ENCODE peak calls at places on chromosomes 5 and 9, in seven cellular contexts. O is MCF 10A, V is endothelial cell, J is esophagus squamous epithelium, M is fibroblast of villous mesenchyme, E is astrocyte of the spinal cord, T is body of pancreas. P is an unnamed sample.

GRCh38 chr5:147169399-147169798 is 65.4 kb upstream of the STK32A start:
- DNase-seq in O (peak; percentile 29), V (no peak), J (no peak), M (peak; percentile 7), E (peak; percentile 75), T (peak; percentile 55), P (no peak)

GRCh38 chr9:121217609-121218292 is 16.1 kb upstream of the RAB14 start:
- DNase-seq in O (no peak), V (no peak), J (no peak), M (no peak), E (peak; percentile 39), T (no peak), P (peak; percentile 68)

GRCh38 chr5:80540691-80541090 is 29.4 kb downstream of the ANKRD34B start:
- DNase-seq in O (no peak), V (no peak), J (no peak), M (no peak), E (no peak), T (no peak), P (no peak)

GRCh38 chr5:16615737-16616535 is 861 bp downstream of the RETREG1 start:
- DNase-seq in O (peak; percentile 28), V (no peak), J (no peak), M (no peak), E (no peak), T (no peak), P (no peak)

GRCh38 chr9:138050472-138051330 is 173.1 kb downstream of the CACNA1B start:
- DNase-seq in O (no peak), V (no peak), J (no peak), M (no peak), E (no peak), T (no peak), P (peak; percentile 30)

GRCh38 chr9:87567566-87567965 is 69.9 kb downstream of the DAPK1 start:
- DNase-seq in O (no peak), V (no peak), J (no peak), M (no peak), E (peak; percentile 81), T (no peak), P (no peak)

GRCh38 chr5:107268241-107268640 is 402.5 kb downstream of the EFNA5 start:
- DNase-seq in O (no peak), V (no peak), J (no peak), M (no peak), E (peak; percentile 25), T (no peak), P (no peak)

GRCh38 chr5:173581408-173582197 is 34.8 kb downstream of the BOD1 start:
- DNase-seq in O (peak; percentile 38), V (peak; percentile 79), J (no peak), M (peak; percentile 42), E (peak; percentile 37), T (no peak), P (peak; percentile 68)

GRCh38 chr5:104363567-104363966 is 801.0 kb upstream of the NUDT12 start:
- DNase-seq in O (no peak), V (no peak), J (no peak), M (peak; percentile 19), E (no peak), T (no peak), P (no peak)

GRCh38 chr5:108258001-108258400 is 123.9 kb downstream of the FBXL17 start:
- DNase-seq in O (no peak), V (no peak), J (no peak), M (no peak), E (no peak), T (no peak), P (no peak)

GRCh38 chr5:124605516-124605915 is 140.9 kb downstream of the ZNF608 start:
- DNase-seq in O (no peak), V (no peak), J (no peak), M (no peak), E (peak; percentile 20), T (peak; percentile 29), P (no peak)

GRCh38 chr5:57032151-57032551 is 80.2 kb upstream of the MIER3 start:
- DNase-seq in O (peak; percentile 61), V (no peak), J (no peak), M (no peak), E (no peak), T (no peak), P (no peak)

GRCh38 chr5:109688999-109689739 is 558 bp upstream of the MAN2A1 start:
- DNase-seq in O (peak; percentile 91), V (peak; percentile 86), J (peak; percentile 15), M (peak; percentile 88), E (peak; percentile 92), T (peak; percentile 91), P (peak; percentile 92)

GRCh38 chr5:128213340-128213739 is 129.8 kb downstream of the SLC12A2 start:
- DNase-seq in O (peak; percentile 78), V (peak; percentile 67), J (no peak), M (peak; percentile 76), E (peak; percentile 81), T (peak; percentile 68), P (no peak)

GRCh38 chr9:89405832-89406231 is 87.5 kb downstream of the SECISBP2 start:
- DNase-seq in O (no peak), V (no peak), J (no peak), M (peak; percentile 12), E (no peak), T (peak; percentile 39), P (peak; percentile 80)

GRCh38 chr9:132486706-132487350 is 76.8 kb downstream of the CFAP77 start:
- DNase-seq in O (no peak), V (no peak), J (no peak), M (no peak), E (no peak), T (no peak), P (no peak)

GRCh38 chr5:129379406-129379805 is 80.7 kb upstream of the ADAMTS19 start:
- DNase-seq in O (peak; percentile 61), V (no peak), J (no peak), M (no peak), E (peak; percentile 40), T (no peak), P (no peak)

GRCh38 chr5:169125571-169125970 is 175.4 kb downstream of the SLIT3 start:
- DNase-seq in O (no peak), V (no peak), J (no peak), M (no peak), E (no peak), T (no peak), P (no peak)

GRCh38 chr9:15622596-15622995 is 69.8 kb downstream of the CCDC171 start:
- DNase-seq in O (peak; percentile 13), V (no peak), J (no peak), M (peak; percentile 20), E (peak; percentile 55), T (no peak), P (no peak)

GRCh38 chr9:23674016-23674585 is 151.9 kb downstream of the ELAVL2 start:
- DNase-seq in O (no peak), V (no peak), J (no peak), M (no peak), E (peak; percentile 35), T (no peak), P (no peak)

GRCh38 chr9:93899609-93900435 is 55.3 kb downstream of the BARX1 start:
- DNase-seq in O (no peak), V (no peak), J (no peak), M (no peak), E (no peak), T (no peak), P (peak; percentile 21)

GRCh38 chr5:22627029-22627428 is 226.1 kb downstream of the CDH12 start:
- DNase-seq in O (no peak), V (no peak), J (no peak), M (no peak), E (no peak), T (no peak), P (no peak)

GRCh38 chr5:22631683-22632082 is 221.5 kb downstream of the CDH12 start:
- DNase-seq in O (no peak), V (no peak), J (no peak), M (no peak), E (no peak), T (no peak), P (no peak)
- TF ChIP-seq CTCF in O (no peak), V (no peak), J (no peak), M (no peak), E (no peak), T (no peak), P (no peak)

DNA sequence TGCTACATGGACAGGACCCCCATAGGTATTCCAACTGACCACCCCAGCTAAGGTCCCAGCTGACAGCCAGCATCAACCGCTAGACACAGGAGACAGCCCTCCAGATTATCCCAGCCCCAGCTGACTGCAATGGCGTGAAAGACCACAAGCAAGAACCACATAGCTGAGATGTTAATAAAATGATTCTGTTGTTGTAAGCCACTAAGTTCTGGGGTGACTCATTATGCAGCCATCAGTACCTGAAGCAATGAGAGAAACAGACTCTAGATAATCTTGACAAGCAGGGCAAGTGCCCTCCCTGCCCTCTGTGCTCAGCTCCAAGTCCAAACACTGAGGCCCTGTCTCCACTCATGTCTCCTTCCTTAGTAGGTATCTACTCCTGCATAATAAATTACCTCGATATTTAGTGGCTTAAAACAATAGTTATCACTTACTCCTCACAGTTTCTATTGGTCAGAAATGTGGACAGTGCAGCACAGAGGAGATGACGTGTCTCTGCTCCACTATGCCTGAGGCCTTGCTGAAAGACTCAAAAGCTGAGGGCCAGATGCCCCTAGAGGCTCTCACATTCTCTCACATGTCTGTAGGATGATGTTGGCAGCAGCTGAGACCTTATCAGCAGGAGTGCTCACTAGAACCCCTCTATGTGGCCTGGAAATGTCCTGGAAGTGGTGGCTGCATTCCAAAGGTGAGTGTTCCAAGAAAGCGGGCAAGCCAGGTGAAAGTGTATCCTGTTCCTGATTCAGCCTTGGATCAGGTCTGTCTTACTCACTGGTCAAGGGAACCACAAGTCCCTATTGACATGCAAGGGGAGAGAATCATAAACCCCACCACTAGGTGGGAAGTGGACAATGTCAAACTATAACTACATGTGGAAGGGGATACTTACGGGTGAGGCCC is 2.5 kb downstream of the MGAT1 start:
- DNase-seq in O (peak; percentile 62), V (no peak), J (no peak), M (peak; percentile 61), E (peak; percentile 77), T (no peak), P (no peak)
- TF ChIP-seq CTCF in O (peak; percentile 6), V (no peak), J (no peak), M (peak; percentile 5), E (peak; percentile 6), T (peak; percentile 11), P (no peak)

GRCh38 chr9:96160168-96160567 is 141.8 kb downstream of the HSD17B3 start:
- DNase-seq in O (no peak), V (no peak), J (no peak), M (no peak), E (no peak), T (no peak), P (no peak)

GRCh38 chr9:96163712-96164111 is 138.3 kb downstream of the HSD17B3 start:
- DNase-seq in O (no peak), V (no peak), J (no peak), M (no peak), E (no peak), T (no peak), P (no peak)

GRCh38 chr9:96160866-96161265 is 141.1 kb downstream of the HSD17B3 start:
- DNase-seq in O (no peak), V (no peak), J (no peak), M (no peak), E (no peak), T (no peak), P (no peak)

GRCh38 chr9:96163141-96163540 is 138.8 kb downstream of the HSD17B3 start:
- DNase-seq in O (no peak), V (no peak), J (no peak), M (no peak), E (no peak), T (no peak), P (no peak)

GRCh38 chr9:96161819-96162218 is 140.2 kb downstream of the HSD17B3 start:
- DNase-seq in O (no peak), V (no peak), J (no peak), M (no peak), E (no peak), T (no peak), P (no peak)
- TF ChIP-seq CTCF in O (no peak), V (no peak), J (no peak), M (no peak), E (no peak), T (no peak), P (no peak)

GRCh38 chr5:167785896-167786295 is 505.5 kb upstream of the WWC1 start:
- DNase-seq in O (no peak), V (no peak), J (no peak), M (no peak), E (no peak), T (no peak), P (no peak)
- TF ChIP-seq CTCF in O (no peak), V (no peak), J (no peak), M (no peak), E (no peak), T (no peak), P (no peak)